ENCODE peak calls at places on chromosomes 12 and 14, in four cellular contexts. Z, I, O and W are unnamed samples.

GRCh38 chr12:11731455-11731854 is 82.0 kb downstream of the ETV6 start:
- DNase-seq in Z (no peak), I (no peak), O (no peak), W (no peak)

GRCh38 chr12:52464921-52465320 is 8.7 kb downstream of the KRT6C start:
- DNase-seq in Z (no peak), I (no peak), O (no peak), W (no peak)

GRCh38 chr14:80356413-80356812 is 145.1 kb upstream of the DIO2 start:
- DNase-seq in Z (no peak), I (no peak), O (no peak), W (peak)

GRCh38 chr12:50166776-50167025 is 468 bp downstream of the CERS5 start:
- DNase-seq in Z (peak), I (no peak), O (no peak), W (no peak)

GRCh38 chr12:127363392-127363791 is 903.6 kb upstream of the TMEM132C start:
- DNase-seq in Z (no peak), I (no peak), O (no peak), W (peak)

GRCh38 chr14:72590577-72590976 is 303.3 kb downstream of the DPF3 start:
- DNase-seq in Z (peak), I (no peak), O (no peak), W (peak)

GRCh38 chr14:71355324-71356201 is 448.3 kb downstream of the PCNX1 start:
- DNase-seq in Z (no peak), I (no peak), O (no peak), W (no peak)

GRCh38 chr12:113099364-113099763 is 36.2 kb downstream of the RASAL1 start:
- DNase-seq in Z (no peak), I (no peak), O (no peak), W (no peak)

GRCh38 chr12:114166360-114166759 is 200.2 kb upstream of the RBM19 start:
- DNase-seq in Z (no peak), I (no peak), O (peak), W (peak)

GRCh38 chr12:10073266-10073665 is 25.5 kb downstream of the CLEC1A start:
- DNase-seq in Z (no peak), I (no peak), O (no peak), W (no peak)

GRCh38 chr12:26118356-26118755 is 6.5 kb downstream of the BHLHE41 start:
- DNase-seq in Z (no peak), I (no peak), O (no peak), W (no peak)

GRCh38 chr12:106254724-106255123 is 6.9 kb upstream of the CKAP4 start:
- DNase-seq in Z (no peak), I (no peak), O (no peak), W (no peak)

GRCh38 chr12:76313289-76313688 is 34.9 kb downstream of the BBS10 start:
- DNase-seq in Z (no peak), I (no peak), O (no peak), W (no peak)

GRCh38 chr14:58571256-58571655 is 66.5 kb upstream of the DACT1 start:
- DNase-seq in Z (no peak), I (no peak), O (no peak), W (no peak)

GRCh38 chr14:65334765-65335411 is 77.6 kb upstream of the FUT8 start:
- DNase-seq in Z (no peak), I (no peak), O (no peak), W (no peak)